ENCODE peak calls at places on chromosomes 13 and 19, in eight cellular contexts. One of them, this sample, is unnamed.
A peak's percentile ranks its signal among the peaks of the same experiment; 100 is the strongest.

GRCh38 chr19:38739440-38740251 is 4.6 kb downstream of the CAPN12 start:
- DNase-seq in cardiac fibroblast: no peak
- DNase-seq in endothelial cell: no peak
- DNase-seq in omental fat pad: no peak
- DNase-seq in cardiac muscle cell: no peak
- DNase-seq in neural progenitor cell: no peak
- DNase-seq in fibroblast of lung: no peak
- DNase-seq in fibroblast of villous mesenchyme: no peak
- DNase-seq in this sample: no peak

GRCh38 chr19:34806976-34807860 is 34.2 kb upstream of the ZNF599 start:
- DNase-seq in cardiac fibroblast: no peak
- DNase-seq in endothelial cell: no peak
- DNase-seq in omental fat pad: no peak
- DNase-seq in cardiac muscle cell: no peak
- DNase-seq in neural progenitor cell: no peak
- DNase-seq in fibroblast of lung: no peak
- DNase-seq in fibroblast of villous mesenchyme: no peak
- DNase-seq in this sample: no peak

GRCh38 chr13:77026255-77026782 is 640 bp downstream of the FBXL3 start:
- DNase-seq in cardiac fibroblast: peak; percentile 75
- DNase-seq in endothelial cell: peak; percentile 56
- DNase-seq in omental fat pad: peak; percentile 44
- DNase-seq in cardiac muscle cell: peak; percentile 68
- DNase-seq in neural progenitor cell: peak; percentile 76
- DNase-seq in fibroblast of lung: peak; percentile 56
- DNase-seq in fibroblast of villous mesenchyme: peak; percentile 74
- DNase-seq in this sample: peak; percentile 57

GRCh38 chr19:8831373-8831772 is 731 bp downstream of the ZNF558 start:
- DNase-seq in cardiac fibroblast: no peak
- DNase-seq in endothelial cell: no peak
- DNase-seq in omental fat pad: no peak
- DNase-seq in cardiac muscle cell: no peak
- DNase-seq in neural progenitor cell: peak; percentile 3
- DNase-seq in fibroblast of lung: no peak
- DNase-seq in fibroblast of villous mesenchyme: no peak
- DNase-seq in this sample: no peak

GRCh38 chr19:40465025-40465780 is at the start of gene BLVRB:
- DNase-seq in cardiac fibroblast: peak; percentile 83
- DNase-seq in endothelial cell: no peak
- DNase-seq in omental fat pad: no peak
- DNase-seq in cardiac muscle cell: peak; percentile 90
- DNase-seq in neural progenitor cell: no peak
- DNase-seq in fibroblast of lung: peak; percentile 83
- DNase-seq in fibroblast of villous mesenchyme: peak; percentile 88
- DNase-seq in this sample: no peak

GRCh38 chr19:37077929-37078716 is at the start of gene ZNF420:
- DNase-seq in cardiac fibroblast: peak; percentile 97
- DNase-seq in endothelial cell: peak; percentile 89
- DNase-seq in omental fat pad: peak; percentile 69
- DNase-seq in cardiac muscle cell: peak; percentile 98
- DNase-seq in neural progenitor cell: peak; percentile 98
- DNase-seq in fibroblast of lung: peak; percentile 96
- DNase-seq in fibroblast of villous mesenchyme: peak; percentile 96
- DNase-seq in this sample: peak; percentile 95

GRCh38 chr13:110249326-110249725 is 57.6 kb downstream of the COL4A1 start:
- DNase-seq in cardiac fibroblast: no peak
- DNase-seq in endothelial cell: no peak
- DNase-seq in omental fat pad: no peak
- DNase-seq in cardiac muscle cell: no peak
- DNase-seq in neural progenitor cell: no peak
- DNase-seq in fibroblast of lung: no peak
- DNase-seq in fibroblast of villous mesenchyme: peak; percentile 43
- DNase-seq in this sample: no peak

GRCh38 chr13:20425819-20426219 is 99.8 kb downstream of the CRYL1 start:
- DNase-seq in cardiac fibroblast: no peak
- DNase-seq in endothelial cell: no peak
- DNase-seq in omental fat pad: no peak
- DNase-seq in cardiac muscle cell: no peak
- DNase-seq in neural progenitor cell: no peak
- DNase-seq in fibroblast of lung: peak; percentile 20
- DNase-seq in fibroblast of villous mesenchyme: no peak
- DNase-seq in this sample: no peak

GRCh38 chr19:57559008-57559403 is 657 bp downstream of the ZNF550 start:
- DNase-seq in cardiac fibroblast: peak; percentile 23
- DNase-seq in endothelial cell: peak; percentile 16
- DNase-seq in omental fat pad: no peak
- DNase-seq in cardiac muscle cell: peak; percentile 35
- DNase-seq in neural progenitor cell: peak; percentile 58
- DNase-seq in fibroblast of lung: peak; percentile 18
- DNase-seq in fibroblast of villous mesenchyme: peak; percentile 20
- DNase-seq in this sample: no peak

GRCh38 chr19:28963481-28964245 is 249.3 kb downstream of the UQCRFS1 start:
- DNase-seq in cardiac fibroblast: no peak
- DNase-seq in endothelial cell: no peak
- DNase-seq in omental fat pad: no peak
- DNase-seq in cardiac muscle cell: no peak
- DNase-seq in neural progenitor cell: no peak
- DNase-seq in fibroblast of lung: no peak
- DNase-seq in fibroblast of villous mesenchyme: no peak
- DNase-seq in this sample: no peak

GRCh38 chr13:109241160-109241559 is 545.2 kb downstream of the IRS2 start:
- DNase-seq in cardiac fibroblast: peak; percentile 28
- DNase-seq in endothelial cell: no peak
- DNase-seq in omental fat pad: no peak
- DNase-seq in cardiac muscle cell: no peak
- DNase-seq in neural progenitor cell: no peak
- DNase-seq in fibroblast of lung: peak; percentile 57
- DNase-seq in fibroblast of villous mesenchyme: no peak
- DNase-seq in this sample: no peak

GRCh38 chr13:57988276-57988675 is 356.7 kb downstream of the PCDH17 start:
- DNase-seq in cardiac fibroblast: no peak
- DNase-seq in endothelial cell: no peak
- DNase-seq in omental fat pad: no peak
- DNase-seq in cardiac muscle cell: no peak
- DNase-seq in neural progenitor cell: no peak
- DNase-seq in fibroblast of lung: no peak
- DNase-seq in fibroblast of villous mesenchyme: no peak
- DNase-seq in this sample: no peak

GRCh38 chr13:98542568-98543379 is 34.1 kb downstream of the STK24 start:
- DNase-seq in cardiac fibroblast: no peak
- DNase-seq in endothelial cell: no peak
- DNase-seq in omental fat pad: no peak
- DNase-seq in cardiac muscle cell: no peak
- DNase-seq in neural progenitor cell: no peak
- DNase-seq in fibroblast of lung: no peak
- DNase-seq in fibroblast of villous mesenchyme: peak; percentile 61
- DNase-seq in this sample: no peak

GRCh38 chr19:6272411-6272791 is 7.4 kb downstream of the MLLT1 start:
- DNase-seq in cardiac fibroblast: no peak
- DNase-seq in endothelial cell: no peak
- DNase-seq in omental fat pad: no peak
- DNase-seq in cardiac muscle cell: no peak
- DNase-seq in neural progenitor cell: peak; percentile 44
- DNase-seq in fibroblast of lung: no peak
- DNase-seq in fibroblast of villous mesenchyme: peak; percentile 67
- DNase-seq in this sample: no peak
- TF ChIP-seq CTCF in cardiac fibroblast: no peak
- TF ChIP-seq CTCF in endothelial cell: no peak
- TF ChIP-seq CTCF in omental fat pad: no peak
- TF ChIP-seq CTCF in cardiac muscle cell: no peak
- TF ChIP-seq CTCF in neural progenitor cell: no peak
- TF ChIP-seq CTCF in fibroblast of lung: no peak
- TF ChIP-seq CTCF in fibroblast of villous mesenchyme: no peak
- TF ChIP-seq CTCF in this sample: no peak

GRCh38 chr19:44758596-44758995 is 10.1 kb downstream of the BCL3 start:
- DNase-seq in cardiac fibroblast: peak; percentile 59
- DNase-seq in endothelial cell: no peak
- DNase-seq in omental fat pad: no peak
- DNase-seq in cardiac muscle cell: peak; percentile 58
- DNase-seq in neural progenitor cell: peak; percentile 55
- DNase-seq in fibroblast of lung: peak; percentile 56
- DNase-seq in fibroblast of villous mesenchyme: no peak
- DNase-seq in this sample: no peak

GRCh38 chr19:44757057-44757734 is 8.7 kb downstream of the BCL3 start:
- DNase-seq in cardiac fibroblast: peak; percentile 93
- DNase-seq in endothelial cell: peak; percentile 39
- DNase-seq in omental fat pad: no peak
- DNase-seq in cardiac muscle cell: peak; percentile 91
- DNase-seq in neural progenitor cell: peak; percentile 66
- DNase-seq in fibroblast of lung: peak; percentile 79
- DNase-seq in fibroblast of villous mesenchyme: peak; percentile 70
- DNase-seq in this sample: peak; percentile 30

GRCh38 chr19:44759083-44759804 is 10.7 kb downstream of the BCL3 start:
- DNase-seq in cardiac fibroblast: no peak
- DNase-seq in endothelial cell: no peak
- DNase-seq in omental fat pad: no peak
- DNase-seq in cardiac muscle cell: no peak
- DNase-seq in neural progenitor cell: no peak
- DNase-seq in fibroblast of lung: no peak
- DNase-seq in fibroblast of villous mesenchyme: no peak
- DNase-seq in this sample: no peak

GRCh38 chr19:44756089-44756562 is 7.6 kb downstream of the BCL3 start:
- DNase-seq in cardiac fibroblast: peak; percentile 49
- DNase-seq in endothelial cell: no peak
- DNase-seq in omental fat pad: no peak
- DNase-seq in cardiac muscle cell: no peak
- DNase-seq in neural progenitor cell: no peak
- DNase-seq in fibroblast of lung: peak; percentile 42
- DNase-seq in fibroblast of villous mesenchyme: no peak
- DNase-seq in this sample: no peak

DNA sequence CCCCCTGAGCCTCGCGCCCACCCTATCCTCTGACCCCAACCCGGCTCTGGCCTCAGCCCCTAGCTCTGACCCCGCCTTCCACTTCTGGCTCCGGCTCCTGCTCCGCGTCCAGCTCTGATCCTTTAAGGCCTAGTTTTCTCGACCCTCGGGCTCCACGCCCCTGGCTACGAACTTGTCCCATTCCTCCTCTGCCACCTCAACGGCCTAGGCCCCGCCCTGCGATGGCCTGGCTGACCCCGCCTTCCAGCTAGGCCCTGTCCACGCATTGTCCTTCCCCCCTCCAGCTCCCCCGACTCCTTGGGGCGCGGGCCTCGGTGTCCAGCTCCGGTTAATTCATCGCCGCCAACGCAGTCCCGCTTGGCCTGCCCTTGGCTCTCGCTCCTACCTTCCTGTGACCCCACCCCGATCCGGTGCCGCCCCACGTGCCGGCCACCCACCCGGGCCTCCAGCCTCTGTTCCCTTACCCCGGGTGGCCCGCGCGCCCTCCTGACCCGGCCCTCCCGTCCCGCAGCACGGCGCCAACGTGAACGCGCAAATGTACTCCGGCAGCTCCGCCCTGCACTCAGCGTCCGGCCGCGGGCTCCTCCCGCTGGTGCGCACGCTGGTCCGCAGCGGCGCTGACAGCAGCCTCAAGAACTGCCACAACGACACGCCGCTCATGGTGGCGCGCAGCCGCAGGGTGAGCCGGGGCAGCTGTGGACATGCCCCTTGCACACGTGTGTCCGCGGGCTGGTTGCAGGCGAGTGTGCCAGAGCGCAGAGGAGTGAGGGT is 9.4 kb downstream of the BCL3 start:
- DNase-seq in cardiac fibroblast: peak; percentile 76
- DNase-seq in endothelial cell: peak; percentile 64
- DNase-seq in omental fat pad: no peak
- DNase-seq in cardiac muscle cell: peak; percentile 77
- DNase-seq in neural progenitor cell: peak; percentile 90
- DNase-seq in fibroblast of lung: peak; percentile 58
- DNase-seq in fibroblast of villous mesenchyme: peak; percentile 57
- DNase-seq in this sample: peak; percentile 47
- TF ChIP-seq CTCF in cardiac fibroblast: no peak
- TF ChIP-seq CTCF in endothelial cell: no peak
- TF ChIP-seq CTCF in omental fat pad: no peak
- TF ChIP-seq CTCF in cardiac muscle cell: peak; percentile 7
- TF ChIP-seq CTCF in neural progenitor cell: peak; percentile 26
- TF ChIP-seq CTCF in fibroblast of lung: peak; percentile 3
- TF ChIP-seq CTCF in fibroblast of villous mesenchyme: no peak
- TF ChIP-seq CTCF in this sample: peak; percentile 18

GRCh38 chr13:51848674-51849073 is 3.7 kb upstream of the TMEM272 start:
- DNase-seq in cardiac fibroblast: peak; percentile 7
- DNase-seq in endothelial cell: no peak
- DNase-seq in omental fat pad: no peak
- DNase-seq in cardiac muscle cell: peak; percentile 18
- DNase-seq in neural progenitor cell: no peak
- DNase-seq in fibroblast of lung: peak; percentile 60
- DNase-seq in fibroblast of villous mesenchyme: peak; percentile 65
- DNase-seq in this sample: no peak

GRCh38 chr13:51844862-51845573 is at the start of gene TMEM272:
- DNase-seq in cardiac fibroblast: peak; percentile 41
- DNase-seq in endothelial cell: peak; percentile 85
- DNase-seq in omental fat pad: peak; percentile 44
- DNase-seq in cardiac muscle cell: peak; percentile 60
- DNase-seq in neural progenitor cell: peak; percentile 70
- DNase-seq in fibroblast of lung: peak; percentile 20
- DNase-seq in fibroblast of villous mesenchyme: peak; percentile 28
- DNase-seq in this sample: peak; percentile 73

GRCh38 chr13:51845574-51846318 is 769 bp upstream of the TMEM272 start:
- DNase-seq in cardiac fibroblast: no peak
- DNase-seq in endothelial cell: no peak
- DNase-seq in omental fat pad: no peak
- DNase-seq in cardiac muscle cell: no peak
- DNase-seq in neural progenitor cell: no peak
- DNase-seq in fibroblast of lung: no peak
- DNase-seq in fibroblast of villous mesenchyme: no peak
- DNase-seq in this sample: no peak

GRCh38 chr13:51846756-51847155 is 1.8 kb upstream of the TMEM272 start:
- DNase-seq in cardiac fibroblast: no peak
- DNase-seq in endothelial cell: no peak
- DNase-seq in omental fat pad: no peak
- DNase-seq in cardiac muscle cell: no peak
- DNase-seq in neural progenitor cell: no peak
- DNase-seq in fibroblast of lung: no peak
- DNase-seq in fibroblast of villous mesenchyme: no peak
- DNase-seq in this sample: no peak

GRCh38 chr13:51849145-51850101 is 4.4 kb upstream of the TMEM272 start:
- DNase-seq in cardiac fibroblast: peak; percentile 10
- DNase-seq in endothelial cell: peak; percentile 65
- DNase-seq in omental fat pad: no peak
- DNase-seq in cardiac muscle cell: peak; percentile 25
- DNase-seq in neural progenitor cell: peak; percentile 76
- DNase-seq in fibroblast of lung: peak; percentile 48
- DNase-seq in fibroblast of villous mesenchyme: peak; percentile 54
- DNase-seq in this sample: no peak
- TF ChIP-seq CTCF in cardiac fibroblast: peak; percentile 62
- TF ChIP-seq CTCF in endothelial cell: peak; percentile 73
- TF ChIP-seq CTCF in omental fat pad: no peak
- TF ChIP-seq CTCF in cardiac muscle cell: peak; percentile 76
- TF ChIP-seq CTCF in neural progenitor cell: peak; percentile 89
- TF ChIP-seq CTCF in fibroblast of lung: peak; percentile 58
- TF ChIP-seq CTCF in fibroblast of villous mesenchyme: peak; percentile 57
- TF ChIP-seq CTCF in this sample: peak; percentile 53

DNA sequence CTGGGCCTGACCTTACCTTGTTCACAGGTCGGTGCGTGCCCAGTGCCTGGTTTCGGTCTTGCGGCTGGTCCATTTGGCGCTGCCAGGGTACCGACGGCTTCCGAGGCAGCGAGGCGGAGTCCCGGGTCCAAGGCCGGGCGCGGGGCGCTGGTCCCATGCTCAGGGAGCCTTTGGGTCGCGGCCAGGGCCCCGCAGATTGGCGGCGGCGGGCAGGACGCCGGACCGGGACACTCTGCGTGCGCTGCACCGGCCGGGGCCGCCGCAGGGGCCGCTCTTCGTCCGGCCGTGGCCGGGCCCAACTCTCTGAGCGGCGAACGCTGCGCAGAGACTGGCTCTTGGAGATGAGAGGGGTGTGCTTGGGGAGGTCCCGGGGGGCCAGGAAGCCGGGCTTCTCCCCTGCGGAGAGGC is 3.3 kb upstream of the WIZ start:
- DNase-seq in cardiac fibroblast: peak; percentile 17
- DNase-seq in endothelial cell: no peak
- DNase-seq in omental fat pad: no peak
- DNase-seq in cardiac muscle cell: peak; percentile 36
- DNase-seq in neural progenitor cell: peak; percentile 64
- DNase-seq in fibroblast of lung: no peak
- DNase-seq in fibroblast of villous mesenchyme: no peak
- DNase-seq in this sample: no peak
- TF ChIP-seq CTCF in cardiac fibroblast: peak; percentile 19
- TF ChIP-seq CTCF in endothelial cell: no peak
- TF ChIP-seq CTCF in omental fat pad: no peak
- TF ChIP-seq CTCF in cardiac muscle cell: peak; percentile 42
- TF ChIP-seq CTCF in neural progenitor cell: peak; percentile 37
- TF ChIP-seq CTCF in fibroblast of lung: peak; percentile 18
- TF ChIP-seq CTCF in fibroblast of villous mesenchyme: peak; percentile 35
- TF ChIP-seq CTCF in this sample: peak; percentile 35